ENCODE peak calls at places on chromosomes 7 and 10, in eight cellular contexts. A is tibial artery, F is OCI-LY7, X is heart left ventricle, H is left ventricle myocardium inferior, L is GM12865, Y is WERI-Rb-1, Z is GM12864. U is an unnamed sample.

GRCh38 chr7:101804087-101804631 is 13.3 kb upstream of the CUX1 start:
- DNase-seq in A (no peak), F (peak), X (no peak), H (no peak), L (peak), Y (no peak), Z (no peak), U (peak)

GRCh38 chr7:83271212-83272099 is 108.8 kb upstream of the PCLO start:
- DNase-seq in A (no peak), F (peak), X (no peak), H (no peak), L (peak), Y (peak), Z (no peak), U (peak)

GRCh38 chr10:111439034-111439842 is 362.4 kb downstream of the ADRA2A start:
- DNase-seq in A (no peak), F (no peak), X (no peak), H (no peak), L (no peak), Y (peak), Z (no peak), U (peak)

GRCh38 chr10:53598914-53599313 is 826.3 kb upstream of the MBL2 start:
- DNase-seq in A (no peak), F (no peak), X (no peak), H (no peak), L (no peak), Y (no peak), Z (no peak), U (peak)

GRCh38 chr7:107446531-107446930 is 23.3 kb upstream of the GPR22 start:
- DNase-seq in A (no peak), F (no peak), X (no peak), H (no peak), L (no peak), Y (no peak), Z (no peak), U (peak)

GRCh38 chr7:56007167-56007652 is 42.8 kb downstream of the NIPSNAP2 start:
- DNase-seq in A (no peak), F (no peak), X (no peak), H (no peak), L (no peak), Y (no peak), Z (no peak), U (no peak)

GRCh38 chr10:34078017-34078416 is 737.1 kb downstream of the PARD3 start:
- DNase-seq in A (no peak), F (no peak), X (no peak), H (no peak), L (no peak), Y (no peak), Z (no peak), U (no peak)

GRCh38 chr10:122485670-122486069 is 24.3 kb downstream of the HTRA1 start:
- DNase-seq in A (no peak), F (no peak), X (no peak), H (no peak), L (no peak), Y (no peak), Z (no peak), U (no peak)

GRCh38 chr7:5892498-5892897 is 6.0 kb upstream of the CCZ1 start:
- DNase-seq in A (no peak), F (no peak), X (no peak), H (no peak), L (no peak), Y (no peak), Z (no peak), U (no peak)

GRCh38 chr7:110541962-110542361 is 549.0 kb upstream of the LRRN3 start:
- DNase-seq in A (no peak), F (no peak), X (no peak), H (no peak), L (no peak), Y (no peak), Z (no peak), U (no peak)

GRCh38 chr10:111076682-111077661 is at the start of gene ADRA2A:
- DNase-seq in A (no peak), F (no peak), X (no peak), H (peak), L (no peak), Y (peak), Z (no peak), U (peak)

GRCh38 chr7:20440472-20441105 is 109.9 kb downstream of the ITGB8 start:
- DNase-seq in A (no peak), F (peak), X (no peak), H (no peak), L (peak), Y (peak), Z (no peak), U (peak)

GRCh38 chr10:21134645-21135395 is 237.7 kb upstream of the NEBL start:
- DNase-seq in A (no peak), F (no peak), X (no peak), H (no peak), L (no peak), Y (no peak), Z (no peak), U (peak)

GRCh38 chr7:71221049-71221448 is 89.1 kb downstream of the GALNT17 start:
- DNase-seq in A (no peak), F (no peak), X (no peak), H (no peak), L (no peak), Y (no peak), Z (no peak), U (no peak)

GRCh38 chr10:60042262-60042661 is 135.9 kb upstream of the CCDC6 start:
- DNase-seq in A (no peak), F (no peak), X (no peak), H (no peak), L (no peak), Y (no peak), Z (no peak), U (no peak)

GRCh38 chr10:4845766-4846165 is 19.8 kb downstream of the AKR1E2 start:
- DNase-seq in A (no peak), F (no peak), X (no peak), H (no peak), L (no peak), Y (no peak), Z (no peak), U (no peak)

GRCh38 chr10:96236090-96236478 is 35.3 kb downstream of the BLNK start:
- DNase-seq in A (no peak), F (peak), X (no peak), H (no peak), L (no peak), Y (no peak), Z (no peak), U (no peak)
- H3K4me3 ChIP-seq in A (no peak), F (no peak), X (no peak), H (no peak), L (no peak), Y (no peak), Z (no peak), U (no peak)

DNA sequence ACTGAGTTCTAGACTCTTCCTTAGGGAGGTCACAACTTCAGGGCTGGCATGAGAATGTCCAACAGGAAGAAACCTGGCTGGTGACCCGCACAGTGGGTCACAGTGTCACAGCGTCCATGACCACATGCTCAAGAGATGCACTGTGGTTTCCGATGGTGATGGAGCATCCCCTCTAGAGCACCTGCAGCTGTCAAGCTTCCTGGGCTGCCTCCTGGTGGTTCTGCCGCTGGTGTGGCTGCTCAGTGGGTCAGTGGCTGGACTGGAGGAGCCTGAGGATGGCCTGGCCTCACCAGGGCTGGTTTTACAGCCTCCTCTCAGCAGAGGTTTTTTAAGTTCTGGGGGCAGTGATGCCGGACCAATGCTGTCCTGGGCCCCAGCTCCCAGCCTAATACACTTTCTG is 149.3 kb downstream of the SH3PXD2A start:
- DNase-seq in A (no peak), F (no peak), X (no peak), H (no peak), L (peak), Y (no peak), Z (no peak), U (no peak)
- TF ChIP-seq CTCF in A (no peak), F (no peak), X (no peak), H (no peak), L (no peak), Y (peak), Z (no peak), U (no peak)

GRCh38 chr10:108598320-108598695 is 1325.0 kb downstream of the XPNPEP1 start:
- DNase-seq in A (no peak), F (no peak), X (no peak), H (no peak), L (no peak), Y (peak), Z (no peak), U (no peak)

GRCh38 chr10:108601856-108602255 is 1321.5 kb downstream of the XPNPEP1 start:
- DNase-seq in A (no peak), F (no peak), X (no peak), H (no peak), L (no peak), Y (no peak), Z (no peak), U (peak)

GRCh38 chr10:108597657-108598319 is 1325.5 kb downstream of the XPNPEP1 start:
- DNase-seq in A (no peak), F (no peak), X (no peak), H (no peak), L (no peak), Y (no peak), Z (no peak), U (no peak)

GRCh38 chr10:108597031-108597430 is 1326.3 kb downstream of the XPNPEP1 start:
- DNase-seq in A (no peak), F (no peak), X (no peak), H (no peak), L (no peak), Y (no peak), Z (no peak), U (no peak)

GRCh38 chr10:108598831-108599230 is 1324.5 kb downstream of the XPNPEP1 start:
- DNase-seq in A (no peak), F (no peak), X (no peak), H (no peak), L (no peak), Y (no peak), Z (no peak), U (no peak)
- H3K4me3 ChIP-seq in A (no peak), F (no peak), X (no peak), H (no peak), L (no peak), Y (no peak), Z (no peak), U (no peak)

GRCh38 chr7:34165927-34166550 is 260.7 kb downstream of the BMPER start:
- DNase-seq in A (no peak), F (peak), X (no peak), H (no peak), L (peak), Y (no peak), Z (no peak), U (peak)
- TF ChIP-seq CTCF in A (peak), F (peak), X (peak), H (peak), L (peak), Y (peak), Z (peak), U (peak)

GRCh38 chr7:137018468-137018867 is 150.0 kb downstream of the CHRM2 start:
- DNase-seq in A (no peak), F (no peak), X (no peak), H (no peak), L (no peak), Y (no peak), Z (no peak), U (no peak)
- H3K4me3 ChIP-seq in A (no peak), F (no peak), X (no peak), H (no peak), L (no peak), Y (no peak), Z (no peak), U (no peak)

GRCh38 chr10:27861781-27862180 is 116.2 kb upstream of the MKX start:
- DNase-seq in A (no peak), F (no peak), X (no peak), H (no peak), L (no peak), Y (no peak), Z (no peak), U (no peak)

GRCh38 chr10:27865221-27865635 is 119.6 kb upstream of the MKX start:
- DNase-seq in A (no peak), F (no peak), X (no peak), H (no peak), L (no peak), Y (no peak), Z (no peak), U (peak)
- TF ChIP-seq CTCF in A (peak), F (no peak), X (no peak), H (no peak), L (no peak), Y (no peak), Z (no peak), U (peak)

DNA sequence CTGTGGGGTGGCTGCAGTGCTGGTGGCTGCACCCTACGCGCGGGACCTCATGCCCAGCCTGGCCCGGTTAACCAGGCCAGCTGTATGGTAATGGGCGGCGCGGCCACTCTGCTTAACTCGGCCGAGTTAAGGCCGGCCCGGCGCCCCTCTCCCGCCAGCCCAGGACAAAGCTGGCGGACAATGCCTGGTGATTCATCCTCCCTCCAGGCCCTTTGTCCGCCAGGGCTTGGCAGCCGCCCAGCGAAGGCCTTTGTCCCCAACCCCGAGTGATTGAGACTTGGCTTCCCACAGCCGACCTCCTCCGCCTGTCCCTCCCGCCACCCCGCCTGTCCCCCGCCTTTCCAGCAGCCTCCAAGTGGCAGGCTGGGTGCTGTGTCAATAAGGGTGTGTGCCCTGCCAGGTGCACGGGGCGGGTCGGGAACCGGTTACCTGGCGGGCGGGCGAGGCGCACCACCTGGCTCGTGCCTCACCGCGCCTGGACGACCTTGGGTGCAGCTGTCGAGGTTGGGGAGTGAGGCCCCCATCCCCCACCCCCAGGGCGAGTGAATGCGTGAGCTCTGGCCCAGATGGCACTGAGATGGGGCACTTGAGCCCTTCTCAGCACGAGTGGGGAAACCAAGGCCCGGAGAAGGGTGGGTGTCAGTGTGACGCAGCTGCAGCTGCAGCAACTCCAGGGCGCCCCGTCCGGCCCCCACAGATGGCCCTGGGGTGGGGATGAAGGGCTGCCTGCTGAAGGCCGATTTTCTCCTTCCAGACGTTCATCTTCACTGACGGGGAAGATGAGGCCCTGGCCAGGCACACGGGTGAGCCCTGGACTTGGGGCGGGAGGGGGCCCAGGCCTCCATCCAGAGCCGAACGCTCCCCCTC is 4.6 kb downstream of the LFNG start:
- DNase-seq in A (peak), F (no peak), X (peak), H (peak), L (no peak), Y (no peak), Z (no peak), U (peak)
- H3K4me3 ChIP-seq in A (no peak), F (no peak), X (no peak), H (peak), L (no peak), Y (no peak), Z (no peak), U (peak)

GRCh38 chr10:118595064-118595420 is 406 bp downstream of the PRLHR start:
- DNase-seq in A (no peak), F (no peak), X (no peak), H (no peak), L (no peak), Y (peak), Z (no peak), U (no peak)

GRCh38 chr10:118595598-118596425 is at the start of gene PRLHR:
- DNase-seq in A (no peak), F (no peak), X (no peak), H (no peak), L (no peak), Y (peak), Z (no peak), U (peak)

GRCh38 chr10:118592675-118593330 is 2.6 kb downstream of the PRLHR start:
- DNase-seq in A (no peak), F (no peak), X (no peak), H (no peak), L (no peak), Y (no peak), Z (no peak), U (no peak)

GRCh38 chr10:118596426-118597124 is 1.1 kb upstream of the PRLHR start:
- DNase-seq in A (no peak), F (no peak), X (no peak), H (no peak), L (no peak), Y (peak), Z (no peak), U (no peak)

GRCh38 chr10:118594392-118595063 is 920 bp downstream of the PRLHR start:
- DNase-seq in A (peak), F (no peak), X (peak), H (no peak), L (peak), Y (peak), Z (no peak), U (peak)
- TF ChIP-seq CTCF in A (no peak), F (no peak), X (no peak), H (peak), L (peak), Y (peak), Z (peak), U (peak)

GRCh38 chr10:55374917-55375316 is 573.9 kb upstream of the PCDH15 start:
- DNase-seq in A (no peak), F (no peak), X (no peak), H (no peak), L (no peak), Y (no peak), Z (no peak), U (no peak)
- H3K4me3 ChIP-seq in A (no peak), F (no peak), X (no peak), H (no peak), L (no peak), Y (no peak), Z (no peak), U (no peak)